ENCODE peak calls at places on chromosomes 3 and 15, in six cellular contexts. T is brain microvascular endothelial cell, H is lung, D is thoracic aorta, R is HFF-Myc, A is upper lobe of left lung. P is an unnamed sample.

GRCh38 chr3:193729088-193729465 is 136.1 kb downstream of the OPA1 start:
- DNase-seq in R (no peak), D (no peak), H (no peak), A (no peak), T (no peak), P (no peak)

GRCh38 chr3:31636063-31636462 is 103.3 kb downstream of the STT3B start:
- DNase-seq in R (no peak), A (no peak), D (no peak), H (no peak), T (no peak), P (no peak)

GRCh38 chr15:40320931-40321371 is 2.5 kb upstream of the INAFM2 start:
- DNase-seq in D (no peak), R (no peak), T (peak), H (peak), A (no peak), P (no peak)

GRCh38 chr3:197541756-197542539 is 13.8 kb downstream of the BDH1 start:
- DNase-seq in H (no peak), R (peak), D (no peak), T (peak), A (no peak), P (no peak)

GRCh38 chr3:114519415-114519814 is 225.6 kb downstream of the TIGIT start:
- DNase-seq in D (no peak), R (peak), H (peak), T (peak), A (no peak), P (peak)

GRCh38 chr3:132854856-132855535 is 132.8 kb upstream of the NPHP3 start:
- DNase-seq in D (no peak), A (no peak), R (no peak), H (no peak), T (no peak), P (no peak)

GRCh38 chr3:12186515-12187286 is 28.0 kb upstream of the TIMP4 start:
- DNase-seq in R (no peak), T (no peak), D (no peak), A (no peak), H (no peak), P (no peak)

GRCh38 chr3:124512881-124513609 is 217.2 kb upstream of the UMPS start:
- DNase-seq in A (no peak), D (no peak), R (no peak), T (no peak), H (no peak), P (no peak)

GRCh38 chr3:188001052-188001567 is 152.8 kb upstream of the LPP start:
- DNase-seq in T (no peak), H (no peak), D (no peak), R (no peak), A (no peak), P (no peak)

GRCh38 chr3:11757441-11757875 is 89.2 kb downstream of the TAMM41 start:
- DNase-seq in A (no peak), T (peak), H (no peak), R (no peak), D (no peak), P (peak)

GRCh38 chr3:53885239-53885638 is 3.3 kb upstream of the ACTR8 start:
- DNase-seq in H (no peak), T (peak), R (no peak), A (no peak), D (no peak), P (no peak)

GRCh38 chr3:11476814-11477213 is 166.9 kb downstream of the VGLL4 start:
- DNase-seq in R (no peak), D (no peak), T (no peak), A (no peak), H (no peak), P (no peak)

GRCh38 chr3:160126761-160127160 is 98.5 kb upstream of the C3orf80 start:
- DNase-seq in R (no peak), A (no peak), D (no peak), H (no peak), T (no peak), P (no peak)

GRCh38 chr3:64147211-64147610 is 78.1 kb downstream of the PRICKLE2 start:
- DNase-seq in R (no peak), T (no peak), A (peak), H (no peak), D (no peak), P (no peak)

GRCh38 chr15:90309050-90309449 is 43.0 kb upstream of the ZNF774 start:
- DNase-seq in T (no peak), H (no peak), A (no peak), D (no peak), R (no peak), P (no peak)

GRCh38 chr3:32399030-32399620 is 7.5 kb downstream of the CMTM7 start:
- DNase-seq in T (no peak), H (no peak), A (no peak), R (no peak), D (no peak), P (no peak)

GRCh38 chr3:84136425-84136824 is 822.4 kb upstream of the CADM2 start:
- DNase-seq in T (no peak), A (no peak), R (no peak), H (no peak), D (no peak), P (peak)

DNA sequence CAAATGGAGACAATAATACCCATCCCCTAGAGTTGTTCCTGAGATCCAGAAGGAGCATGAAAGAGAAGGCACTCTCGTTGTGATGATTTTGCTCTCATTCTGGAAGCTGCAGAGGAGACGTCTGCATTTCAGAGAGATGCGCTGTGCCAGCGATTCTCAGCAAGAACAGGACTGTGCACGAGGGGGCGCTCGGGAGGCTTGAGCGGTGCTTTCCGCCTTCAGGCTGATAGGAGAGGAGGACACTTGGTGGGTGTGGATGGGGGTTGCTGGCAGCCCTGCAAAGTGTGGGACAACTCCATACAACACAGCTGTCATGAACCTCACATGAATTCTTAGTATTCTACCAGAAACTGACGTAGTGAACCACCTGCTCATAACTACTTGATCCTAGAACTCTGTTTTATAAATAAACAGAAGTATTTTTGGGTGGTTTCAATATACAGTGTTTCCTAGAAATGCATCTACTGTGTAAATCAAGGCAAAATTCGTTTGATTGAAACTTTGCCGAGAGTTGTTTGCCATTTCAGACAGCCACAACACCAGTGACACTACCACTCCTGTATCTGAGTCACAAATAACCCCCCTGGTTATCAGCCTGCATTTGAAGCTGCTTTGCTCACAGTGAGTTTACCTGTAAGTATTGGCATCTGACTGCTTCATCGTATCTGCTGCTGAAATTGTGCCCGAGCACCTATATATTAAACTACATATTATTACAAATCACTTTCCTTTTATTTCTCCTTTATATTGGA is 39.5 kb upstream of the SPSB4 start:
- DNase-seq in T (peak), A (peak), R (peak), H (peak), D (peak), P (no peak)
- H3K4me3 ChIP-seq in T (no peak), A (no peak), R (no peak), H (no peak), D (no peak), P (no peak)

GRCh38 chr3:29871087-29871486 is 590.2 kb downstream of the RBMS3 start:
- DNase-seq in H (no peak), A (no peak), T (no peak), D (no peak), R (no peak), P (peak)
- TF ChIP-seq CTCF in H (no peak), A (no peak), T (no peak), D (no peak), R (no peak), P (no peak)

GRCh38 chr3:184018424-184018973 is 815 bp upstream of the ABCC5 start:
- DNase-seq in R (no peak), D (no peak), A (peak), T (no peak), H (no peak), P (no peak)
- H3K4me3 ChIP-seq in R (peak), D (peak), A (no peak), T (peak), H (peak), P (peak)

DNA sequence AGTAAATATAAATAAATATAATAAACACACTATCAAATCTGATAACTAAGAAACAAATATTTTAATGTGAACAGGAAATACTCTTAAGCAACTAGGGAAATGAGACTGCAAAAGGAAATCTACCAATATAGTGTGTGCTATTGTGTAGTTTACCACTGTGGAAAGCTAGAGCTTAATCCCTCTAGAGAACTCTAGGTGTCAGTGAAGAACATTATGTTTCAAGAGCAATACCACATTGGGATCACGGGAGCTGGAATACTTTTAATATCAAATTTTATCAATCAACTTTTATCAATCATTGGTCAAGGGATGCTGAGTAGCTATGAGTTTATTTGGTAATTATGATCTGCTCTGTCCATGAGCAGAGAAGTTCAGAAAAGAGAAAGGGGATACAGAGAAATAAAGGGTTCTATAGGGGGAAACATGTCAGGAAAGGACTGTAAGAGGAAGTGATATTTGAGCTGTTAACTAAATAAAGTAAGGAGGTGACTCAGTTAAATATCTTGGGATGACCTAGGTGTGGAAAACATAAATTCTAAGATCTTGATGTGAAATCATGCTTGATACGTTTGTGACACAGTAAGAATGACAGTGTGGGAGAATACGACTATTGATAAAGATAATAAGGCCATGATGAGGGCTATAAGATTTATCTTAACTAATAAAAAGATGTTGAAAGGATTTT is 762.2 kb upstream of the ALCAM start:
- DNase-seq in T (peak), D (no peak), A (no peak), R (peak), H (no peak), P (no peak)
- TF ChIP-seq CTCF in T (peak), D (no peak), A (peak), R (peak), H (no peak), P (peak)

GRCh38 chr15:65533057-65533752 is 2.9 kb downstream of the HACD3 start:
- DNase-seq in A (no peak), R (no peak), T (no peak), H (no peak), D (no peak), P (no peak)
- H3K4me3 ChIP-seq in A (no peak), R (peak), T (no peak), H (no peak), D (no peak), P (no peak)

P was measured in retinal pigment epithelial cell.